ENCODE peak calls at places on chromosome 13, in six cellular contexts. One of them, this sample, is unnamed.

GRCh38 chr13:28440774-28441532 is 54.0 kb downstream of the FLT1 start:
- DNase-seq in neural progenitor cell: no peak
- DNase-seq in spleen: no peak
- DNase-seq in CD8-positive, alpha-beta T cell: no peak
- DNase-seq in heart right ventricle: no peak
- DNase-seq in A673: no peak
- DNase-seq in this sample: no peak

GRCh38 chr13:24181991-24182702 is 21.6 kb downstream of the SPATA13 start:
- DNase-seq in neural progenitor cell: no peak
- DNase-seq in spleen: no peak
- DNase-seq in CD8-positive, alpha-beta T cell: no peak
- DNase-seq in heart right ventricle: no peak
- DNase-seq in A673: no peak
- DNase-seq in this sample: no peak

GRCh38 chr13:46492946-46493345 is 60.0 kb upstream of the LRCH1 start:
- DNase-seq in neural progenitor cell: peak; percentile 63
- DNase-seq in spleen: no peak
- DNase-seq in CD8-positive, alpha-beta T cell: no peak
- DNase-seq in heart right ventricle: no peak
- DNase-seq in A673: peak; percentile 74
- DNase-seq in this sample: peak; percentile 18

GRCh38 chr13:114157869-114158495 is 21.1 kb upstream of the CFAP97D2 start:
- DNase-seq in neural progenitor cell: no peak
- DNase-seq in spleen: no peak
- DNase-seq in CD8-positive, alpha-beta T cell: no peak
- DNase-seq in heart right ventricle: no peak
- DNase-seq in A673: no peak
- DNase-seq in this sample: no peak

GRCh38 chr13:91356919-91357612 is 9.6 kb downstream of the MIR17HG start:
- DNase-seq in neural progenitor cell: no peak
- DNase-seq in spleen: no peak
- DNase-seq in CD8-positive, alpha-beta T cell: no peak
- DNase-seq in heart right ventricle: no peak
- DNase-seq in A673: no peak
- DNase-seq in this sample: no peak

GRCh38 chr13:106661236-106661635 is 93.3 kb upstream of the ARGLU1 start:
- DNase-seq in neural progenitor cell: peak; percentile 79
- DNase-seq in spleen: no peak
- DNase-seq in CD8-positive, alpha-beta T cell: no peak
- DNase-seq in heart right ventricle: no peak
- DNase-seq in A673: no peak
- DNase-seq in this sample: no peak

GRCh38 chr13:32042567-32042966 is 11.0 kb downstream of the FRY start:
- DNase-seq in neural progenitor cell: no peak
- DNase-seq in spleen: no peak
- DNase-seq in CD8-positive, alpha-beta T cell: no peak
- DNase-seq in heart right ventricle: no peak
- DNase-seq in A673: no peak
- DNase-seq in this sample: no peak

GRCh38 chr13:21402586-21403307 is 56.4 kb downstream of the ZDHHC20 start:
- DNase-seq in neural progenitor cell: no peak
- DNase-seq in spleen: no peak
- DNase-seq in CD8-positive, alpha-beta T cell: no peak
- DNase-seq in heart right ventricle: no peak
- DNase-seq in A673: peak; percentile 23
- DNase-seq in this sample: no peak

GRCh38 chr13:95530178-95530577 is 22.3 kb upstream of the CLDN10 start:
- DNase-seq in neural progenitor cell: no peak
- DNase-seq in spleen: no peak
- DNase-seq in CD8-positive, alpha-beta T cell: no peak
- DNase-seq in heart right ventricle: no peak
- DNase-seq in A673: peak; percentile 80
- DNase-seq in this sample: no peak

GRCh38 chr13:33276581-33276980 is 9.0 kb downstream of the STARD13 start:
- DNase-seq in neural progenitor cell: no peak
- DNase-seq in spleen: no peak
- DNase-seq in CD8-positive, alpha-beta T cell: no peak
- DNase-seq in heart right ventricle: no peak
- DNase-seq in A673: peak; percentile 79
- DNase-seq in this sample: no peak

GRCh38 chr13:84360843-84361242 is 478.6 kb upstream of the SLITRK1 start:
- DNase-seq in neural progenitor cell: no peak
- DNase-seq in spleen: no peak
- DNase-seq in CD8-positive, alpha-beta T cell: no peak
- DNase-seq in heart right ventricle: no peak
- DNase-seq in A673: no peak
- DNase-seq in this sample: no peak

GRCh38 chr13:98389319-98389718 is 187.6 kb downstream of the STK24 start:
- DNase-seq in neural progenitor cell: no peak
- DNase-seq in spleen: no peak
- DNase-seq in CD8-positive, alpha-beta T cell: no peak
- DNase-seq in heart right ventricle: no peak
- DNase-seq in A673: no peak
- DNase-seq in this sample: no peak

GRCh38 chr13:46339035-46339666 is 47.9 kb downstream of the RUBCNL start:
- DNase-seq in neural progenitor cell: no peak
- DNase-seq in spleen: no peak
- DNase-seq in CD8-positive, alpha-beta T cell: no peak
- DNase-seq in heart right ventricle: no peak
- DNase-seq in A673: no peak
- DNase-seq in this sample: no peak

GRCh38 chr13:86881390-86881789 is 789.8 kb upstream of the SLITRK5 start:
- DNase-seq in neural progenitor cell: no peak
- DNase-seq in spleen: no peak
- DNase-seq in CD8-positive, alpha-beta T cell: no peak
- DNase-seq in heart right ventricle: no peak
- DNase-seq in A673: no peak
- DNase-seq in this sample: no peak

GRCh38 chr13:73090116-73090811 is 31.5 kb downstream of the KLF5 start:
- DNase-seq in neural progenitor cell: no peak
- DNase-seq in spleen: no peak
- DNase-seq in CD8-positive, alpha-beta T cell: no peak
- DNase-seq in heart right ventricle: no peak
- DNase-seq in A673: peak; percentile 72
- DNase-seq in this sample: peak; percentile 43

GRCh38 chr13:98480915-98481510 is 95.9 kb downstream of the STK24 start:
- DNase-seq in neural progenitor cell: no peak
- DNase-seq in spleen: no peak
- DNase-seq in CD8-positive, alpha-beta T cell: no peak
- DNase-seq in heart right ventricle: no peak
- DNase-seq in A673: no peak
- DNase-seq in this sample: no peak

GRCh38 chr13:95568131-95568530 is 15.6 kb downstream of the CLDN10 start:
- DNase-seq in neural progenitor cell: no peak
- DNase-seq in spleen: no peak
- DNase-seq in CD8-positive, alpha-beta T cell: no peak
- DNase-seq in heart right ventricle: no peak
- DNase-seq in A673: no peak
- DNase-seq in this sample: no peak

GRCh38 chr13:49340161-49340560 is 92.4 kb downstream of the CDADC1 start:
- DNase-seq in neural progenitor cell: no peak
- DNase-seq in spleen: no peak
- DNase-seq in CD8-positive, alpha-beta T cell: no peak
- DNase-seq in heart right ventricle: no peak
- DNase-seq in A673: no peak
- DNase-seq in this sample: no peak

GRCh38 chr13:73985789-73986188 is 148.4 kb downstream of the KLF12 start:
- DNase-seq in neural progenitor cell: no peak
- DNase-seq in spleen: no peak
- DNase-seq in CD8-positive, alpha-beta T cell: no peak
- DNase-seq in heart right ventricle: no peak
- DNase-seq in A673: no peak
- DNase-seq in this sample: no peak

GRCh38 chr13:38042771-38043170 is 173.2 kb upstream of the TRPC4 start:
- DNase-seq in neural progenitor cell: no peak
- DNase-seq in spleen: no peak
- DNase-seq in CD8-positive, alpha-beta T cell: no peak
- DNase-seq in heart right ventricle: no peak
- DNase-seq in A673: peak; percentile 55
- DNase-seq in this sample: no peak

GRCh38 chr13:73521291-73521626 is 462.5 kb downstream of the KLF5 start:
- DNase-seq in neural progenitor cell: no peak
- DNase-seq in spleen: no peak
- DNase-seq in CD8-positive, alpha-beta T cell: no peak
- DNase-seq in heart right ventricle: no peak
- DNase-seq in A673: no peak
- DNase-seq in this sample: no peak

GRCh38 chr13:99559560-99559959 is 58.3 kb downstream of the TM9SF2 start:
- DNase-seq in neural progenitor cell: no peak
- DNase-seq in spleen: no peak
- DNase-seq in CD8-positive, alpha-beta T cell: no peak
- DNase-seq in heart right ventricle: no peak
- DNase-seq in A673: no peak
- DNase-seq in this sample: no peak

GRCh38 chr13:98910501-98910951 is 67.3 kb downstream of the DOCK9 start:
- DNase-seq in neural progenitor cell: no peak
- DNase-seq in spleen: no peak
- DNase-seq in CD8-positive, alpha-beta T cell: no peak
- DNase-seq in heart right ventricle: no peak
- DNase-seq in A673: peak; percentile 39
- DNase-seq in this sample: no peak

GRCh38 chr13:50617134-50617721 is 226.3 kb downstream of the DLEU7 start:
- DNase-seq in neural progenitor cell: no peak
- DNase-seq in spleen: no peak
- DNase-seq in CD8-positive, alpha-beta T cell: no peak
- DNase-seq in heart right ventricle: no peak
- DNase-seq in A673: no peak
- DNase-seq in this sample: no peak

GRCh38 chr13:75444016-75444415 is 38.0 kb downstream of the TBC1D4 start:
- DNase-seq in neural progenitor cell: no peak
- DNase-seq in spleen: no peak
- DNase-seq in CD8-positive, alpha-beta T cell: no peak
- DNase-seq in heart right ventricle: no peak
- DNase-seq in A673: no peak
- DNase-seq in this sample: no peak

GRCh38 chr13:75445717-75446529 is 36.0 kb downstream of the TBC1D4 start:
- DNase-seq in neural progenitor cell: no peak
- DNase-seq in spleen: no peak
- DNase-seq in CD8-positive, alpha-beta T cell: no peak
- DNase-seq in heart right ventricle: no peak
- DNase-seq in A673: no peak
- DNase-seq in this sample: no peak

GRCh38 chr13:75440100-75440499 is 41.9 kb downstream of the TBC1D4 start:
- DNase-seq in neural progenitor cell: no peak
- DNase-seq in spleen: no peak
- DNase-seq in CD8-positive, alpha-beta T cell: no peak
- DNase-seq in heart right ventricle: no peak
- DNase-seq in A673: no peak
- DNase-seq in this sample: no peak

GRCh38 chr13:75442736-75443234 is 39.2 kb downstream of the TBC1D4 start:
- DNase-seq in neural progenitor cell: no peak
- DNase-seq in spleen: no peak
- DNase-seq in CD8-positive, alpha-beta T cell: no peak
- DNase-seq in heart right ventricle: no peak
- DNase-seq in A673: no peak
- DNase-seq in this sample: no peak

GRCh38 chr13:75443356-75443958 is 38.5 kb downstream of the TBC1D4 start:
- DNase-seq in neural progenitor cell: no peak
- DNase-seq in spleen: no peak
- DNase-seq in CD8-positive, alpha-beta T cell: no peak
- DNase-seq in heart right ventricle: no peak
- DNase-seq in A673: no peak
- DNase-seq in this sample: no peak
- TF ChIP-seq CTCF in neural progenitor cell: no peak
- TF ChIP-seq CTCF in spleen: no peak
- TF ChIP-seq CTCF in CD8-positive, alpha-beta T cell: no peak
- TF ChIP-seq CTCF in heart right ventricle: no peak
- TF ChIP-seq CTCF in A673: no peak
- TF ChIP-seq CTCF in this sample: no peak

DNA sequence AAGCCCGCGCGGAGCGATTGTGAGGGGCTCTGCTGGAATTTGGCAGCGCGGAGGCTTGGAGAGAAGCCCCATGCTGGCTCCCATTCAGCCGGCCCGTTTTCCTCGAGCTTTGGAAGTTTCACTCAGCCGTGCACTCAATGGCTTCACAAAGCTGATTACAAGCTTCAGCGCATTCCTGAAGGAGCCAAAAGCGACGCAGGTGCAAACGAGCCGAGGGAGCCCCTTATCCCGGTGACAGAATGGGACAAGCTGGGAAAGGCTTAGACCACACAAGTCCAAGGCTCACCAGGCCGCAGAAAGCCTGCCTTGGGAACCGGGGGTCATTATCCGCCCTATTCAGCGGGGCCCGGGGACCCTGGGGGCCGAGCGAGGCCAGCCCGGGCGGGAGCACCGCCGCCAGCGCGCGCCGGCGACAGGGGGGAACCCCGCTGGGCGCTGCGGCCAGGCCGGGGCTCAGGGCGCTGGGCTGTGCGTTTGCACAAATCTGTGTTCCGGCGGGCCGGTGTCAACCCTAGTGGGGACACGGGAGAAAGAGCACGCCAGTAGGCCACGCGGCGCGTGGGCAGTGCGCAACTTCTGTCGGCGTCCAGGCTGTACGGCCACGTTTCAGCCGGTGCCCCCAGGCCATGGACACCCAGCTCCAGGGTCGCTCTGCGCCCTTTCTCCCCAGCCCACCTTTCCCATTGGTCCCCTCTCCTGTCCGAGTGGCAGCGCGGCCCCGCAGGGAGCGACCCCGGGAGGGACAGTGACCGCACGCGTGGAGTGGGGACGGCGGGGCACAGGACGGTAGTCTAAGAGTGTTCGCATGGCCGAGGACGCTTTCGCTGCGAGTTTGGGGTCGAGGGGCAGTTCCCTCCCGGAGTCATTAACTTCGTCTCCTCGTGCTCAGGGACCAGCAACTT is 37.3 kb downstream of the SOX1 start:
- DNase-seq in neural progenitor cell: peak; percentile 99
- DNase-seq in spleen: no peak
- DNase-seq in CD8-positive, alpha-beta T cell: no peak
- DNase-seq in heart right ventricle: no peak
- DNase-seq in A673: peak; percentile 55
- DNase-seq in this sample: no peak
- H3K4me3 ChIP-seq in neural progenitor cell: peak overlapping the region; percentile 55
- H3K4me3 ChIP-seq in spleen: no peak overlapping the region
- H3K4me3 ChIP-seq in CD8-positive, alpha-beta T cell: no peak overlapping the region
- H3K4me3 ChIP-seq in heart right ventricle: no peak overlapping the region
- H3K4me3 ChIP-seq in A673: peak overlapping the region; percentile 18
- H3K4me3 ChIP-seq in this sample: no peak overlapping the region

GRCh38 chr13:26060366-26060765 is 8.6 kb upstream of the SHISA2 start:
- DNase-seq in neural progenitor cell: no peak
- DNase-seq in spleen: no peak
- DNase-seq in CD8-positive, alpha-beta T cell: no peak
- DNase-seq in heart right ventricle: no peak
- DNase-seq in A673: no peak
- DNase-seq in this sample: no peak
- H3K4me1 ChIP-seq in neural progenitor cell: peaks cover 36% of the 10 kb centered on the region
- H3K4me1 ChIP-seq in spleen: no peaks in the 10 kb centered on the region
- H3K4me1 ChIP-seq in CD8-positive, alpha-beta T cell: no peaks in the 10 kb centered on the region
- H3K4me1 ChIP-seq in heart right ventricle: no peaks in the 10 kb centered on the region
- H3K4me1 ChIP-seq in A673: no peaks in the 10 kb centered on the region
- H3K4me1 ChIP-seq in this sample: no peaks in the 10 kb centered on the region

DNA sequence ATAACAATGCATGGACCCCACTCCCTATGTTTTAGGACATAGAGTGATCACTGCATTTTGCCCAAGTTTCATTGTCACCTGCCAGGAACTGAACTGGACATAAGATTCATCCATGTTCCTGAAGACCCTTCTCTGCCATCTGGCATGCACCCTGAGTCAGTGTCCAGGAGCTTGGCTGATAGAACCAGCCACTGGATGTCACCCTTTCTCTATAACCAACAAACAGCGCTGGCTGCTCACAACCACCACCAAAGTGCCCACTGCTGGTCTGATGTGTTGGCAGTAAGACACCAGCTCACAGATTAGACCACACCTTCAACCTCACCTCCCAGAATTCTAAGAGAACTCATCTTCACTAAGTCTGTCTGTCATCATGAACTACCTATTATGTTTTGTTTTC is 333.4 kb downstream of the ITGBL1 start:
- DNase-seq in neural progenitor cell: peak; percentile 64
- DNase-seq in spleen: no peak
- DNase-seq in CD8-positive, alpha-beta T cell: no peak
- DNase-seq in heart right ventricle: peak; percentile 14
- DNase-seq in A673: peak; percentile 58
- DNase-seq in this sample: peak; percentile 63
- TF ChIP-seq CTCF in neural progenitor cell: peak; percentile 58
- TF ChIP-seq CTCF in spleen: no peak
- TF ChIP-seq CTCF in CD8-positive, alpha-beta T cell: no peak
- TF ChIP-seq CTCF in heart right ventricle: peak; percentile 56
- TF ChIP-seq CTCF in A673: peak; percentile 51
- TF ChIP-seq CTCF in this sample: peak; percentile 80